ENCODE peak calls at places on chromosomes 2 and 18, in five cellular contexts. L is HepG2, W is K562, B is GM12878, E is SK-N-SH. O is an unnamed sample.

GRCh38 chr18:9506046-9506792 is 30.9 kb downstream of the RALBP1 start:
- DNase-seq in B (no peak), W (no peak), E (no peak), L (no peak), O (no peak)

GRCh38 chr18:75219684-75220083 is 9.1 kb downstream of the TSHZ1 start:
- DNase-seq in W (no peak), L (peak), B (no peak), E (no peak), O (no peak)

GRCh38 chr2:88055049-88055435 is 541 bp downstream of the KRCC1 start:
- DNase-seq in W (peak), B (no peak), E (peak), L (no peak), O (no peak)

GRCh38 chr2:209368924-209369323 is 54.9 kb upstream of the MAP2 start:
- DNase-seq in W (no peak), B (peak), L (peak), E (no peak), O (no peak)

GRCh38 chr2:227415538-227416424 is 28.0 kb upstream of the SCYGR1 start:
- DNase-seq in B (no peak), W (no peak), L (no peak), E (no peak), O (peak)

GRCh38 chr18:44229693-44230108 is 451.0 kb upstream of the SETBP1 start:
- DNase-seq in B (no peak), L (no peak), W (no peak), E (peak), O (no peak)

GRCh38 chr18:73549236-73549635 is 598.4 kb downstream of the FBXO15 start:
- DNase-seq in W (no peak), B (no peak), L (no peak), E (no peak), O (no peak)

GRCh38 chr2:43707255-43707654 is 31.0 kb upstream of the C1GALT1C1L start:
- DNase-seq in L (no peak), W (peak), E (no peak), B (no peak), O (no peak)

GRCh38 chr18:59783138-59783537 is 85.9 kb upstream of the CCBE1 start:
- DNase-seq in W (peak), B (peak), E (peak), L (peak), O (peak)

GRCh38 chr2:200509227-200509607 is 651 bp downstream of the KCTD18 start:
- DNase-seq in W (peak), L (no peak), B (no peak), E (peak), O (no peak)

DNA sequence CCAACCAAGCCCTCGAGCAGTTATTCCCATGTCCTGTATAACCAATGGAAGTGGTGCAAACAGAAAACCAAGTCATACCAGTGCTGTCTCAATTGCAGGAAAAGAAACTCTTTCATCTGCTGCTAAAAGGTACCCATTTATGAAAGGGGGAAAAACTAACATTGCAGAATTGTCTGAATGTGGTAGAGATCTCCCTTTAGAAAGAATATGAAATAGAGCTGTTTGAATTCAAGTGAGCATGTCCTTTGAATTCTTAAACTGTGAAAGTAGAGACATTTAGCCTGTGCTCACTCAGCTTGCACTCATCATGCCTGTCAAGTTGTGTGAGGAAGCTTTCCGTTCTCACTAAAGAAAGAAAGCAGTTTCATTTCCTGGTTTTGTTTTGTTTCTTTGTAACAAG is 87.3 kb downstream of the EML4 start:
- DNase-seq in L (no peak), E (no peak), W (no peak), B (peak), O (no peak)
- TF ChIP-seq GABPA in L (no peak), E (no peak), W (no peak), B (no peak), O (no peak)

GRCh38 chr2:237300755-237301154 is 113.2 kb downstream of the COL6A3 start:
- DNase-seq in E (no peak), W (no peak), L (no peak), B (no peak), O (no peak)

GRCh38 chr2:237298323-237299118 is 115.4 kb downstream of the COL6A3 start:
- DNase-seq in L (peak), B (no peak), W (no peak), E (peak), O (no peak)

GRCh38 chr2:237301595-237301994 is 112.4 kb downstream of the COL6A3 start:
- DNase-seq in W (no peak), L (no peak), E (no peak), B (no peak), O (no peak)

GRCh38 chr2:237297421-237298155 is 116.4 kb downstream of the COL6A3 start:
- DNase-seq in W (no peak), B (no peak), L (peak), E (no peak), O (no peak)

DNA sequence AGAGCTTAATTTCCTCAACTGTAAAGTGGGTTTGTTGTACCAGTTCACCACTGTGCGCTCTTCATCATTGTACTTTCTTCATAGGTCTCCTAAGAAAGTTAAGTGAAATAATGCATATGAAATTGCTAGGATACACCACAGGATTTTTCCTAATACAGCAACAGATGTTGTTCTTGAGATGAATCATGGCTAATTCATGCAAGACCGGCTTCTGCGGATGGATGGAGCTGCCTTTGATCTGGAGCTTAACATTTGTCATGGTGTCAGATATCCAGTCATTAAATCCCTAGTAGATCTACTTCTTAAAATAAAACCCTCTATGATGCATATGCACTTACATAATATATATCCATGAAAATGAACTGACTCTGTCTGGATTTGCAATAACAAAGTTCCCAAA is 114.1 kb downstream of the COL6A3 start:
- DNase-seq in E (no peak), B (no peak), W (no peak), L (no peak), O (no peak)
- H3K27ac ChIP-seq in E (peak), B (no peak), W (no peak), L (no peak), O (no peak)

DNA sequence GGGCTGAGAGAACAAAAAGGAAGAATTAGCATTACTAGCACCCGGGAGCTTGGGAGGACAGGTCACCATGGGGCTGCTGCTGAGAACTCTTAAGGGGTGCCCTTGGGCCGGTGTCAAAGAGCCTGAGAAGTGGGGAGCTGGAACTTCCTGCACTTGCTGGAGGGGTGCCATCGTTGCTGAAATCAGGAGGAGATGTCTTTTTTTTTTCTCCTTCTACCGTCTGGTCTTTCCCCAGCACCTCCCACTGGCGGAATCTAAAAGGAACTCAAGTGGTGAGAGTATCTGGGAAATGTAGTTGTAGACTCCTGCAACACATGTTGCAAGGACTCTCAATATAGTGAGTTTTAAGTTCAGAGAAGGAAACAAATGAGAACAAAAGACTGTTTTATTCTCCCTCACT is 6.0 kb upstream of the AMMECR1L start:
- DNase-seq in W (no peak), E (no peak), L (no peak), B (no peak), O (peak)
- TF ChIP-seq REST in W (no peak), E (no peak), L (no peak), B (no peak), O (no peak)

DNA sequence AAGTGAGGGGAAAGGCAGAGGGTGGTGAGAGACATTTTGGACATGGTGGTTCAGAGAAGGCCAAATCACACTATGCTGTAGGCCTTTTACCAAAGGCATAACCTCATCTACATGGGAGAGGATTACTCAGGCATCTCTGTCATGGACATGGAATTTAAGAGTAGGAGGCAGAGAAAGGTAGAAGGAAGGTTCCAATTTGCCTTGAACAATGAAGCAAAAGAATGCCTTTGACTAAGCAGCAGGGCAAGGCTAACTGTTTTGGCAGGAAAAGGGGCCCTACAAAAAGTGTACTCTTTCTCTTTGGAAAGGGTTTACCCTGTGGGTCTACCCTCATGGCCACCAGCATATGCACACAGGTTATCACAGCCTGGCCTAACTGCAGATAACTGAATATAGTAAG is 45.6 kb upstream of the RNU4ATAC start:
- DNase-seq in W (no peak), L (no peak), E (no peak), B (no peak), O (no peak)
- TF ChIP-seq GABPA in W (no peak), L (no peak), E (no peak), B (no peak), O (no peak)